ENCODE peak calls at places on chromosome 4, in five cellular contexts. U is choroid plexus epithelial cell, Y is left ventricle myocardium inferior, M is foreskin keratinocyte, T is activated B cell treated with CpG ODN at 0.5 μM for 24 hours. J is an unnamed sample.

GRCh38 chr4:52299120-52299519 is 248.0 kb downstream of the SPATA18 start:
- DNase-seq in U (no peak), Y (no peak), M (peak), T (no peak), J (no peak)

GRCh38 chr4:95000076-95000648 is 242.4 kb downstream of the BMPR1B start:
- DNase-seq in U (peak), Y (no peak), M (no peak), T (no peak), J (no peak)

GRCh38 chr4:110190249-110190648 is 8.2 kb downstream of the ELOVL6 start:
- DNase-seq in U (no peak), Y (no peak), M (no peak), T (no peak), J (no peak)

GRCh38 chr4:24470681-24471622 is 113.4 kb downstream of the DHX15 start:
- DNase-seq in U (peak), Y (peak), M (peak), T (peak), J (peak)

GRCh38 chr4:85028910-85029309 is 62.4 kb upstream of the WDFY3 start:
- DNase-seq in U (peak), Y (no peak), M (peak), T (no peak), J (no peak)

GRCh38 chr4:149166886-149167285 is 648.8 kb downstream of the IQCM start:
- DNase-seq in U (peak), Y (no peak), M (no peak), T (no peak), J (no peak)

GRCh38 chr4:687975-688694 is 816 bp downstream of the SLC49A3 start:
- DNase-seq in U (no peak), Y (no peak), M (no peak), T (no peak), J (no peak)

GRCh38 chr4:8708401-8709021 is 115.9 kb downstream of the CPZ start:
- DNase-seq in U (no peak), Y (peak), M (no peak), T (no peak), J (no peak)

GRCh38 chr4:87260477-87260876 is 40.1 kb upstream of the KLHL8 start:
- DNase-seq in U (no peak), Y (no peak), M (peak), T (no peak), J (no peak)

GRCh38 chr4:183688216-183688615 is 29.1 kb downstream of the TRAPPC11 start:
- DNase-seq in U (no peak), Y (no peak), M (no peak), T (no peak), J (no peak)

GRCh38 chr4:15042529-15043167 is 40.4 kb downstream of the CPEB2 start:
- DNase-seq in U (peak), Y (no peak), M (peak), T (no peak), J (no peak)

GRCh38 chr4:62548108-62548524 is 1348.0 kb downstream of the ADGRL3 start:
- DNase-seq in U (no peak), Y (peak), M (no peak), T (no peak), J (no peak)

GRCh38 chr4:72564184-72564583 is 4.8 kb downstream of the ADAMTS3 start:
- DNase-seq in U (peak), Y (no peak), M (peak), T (no peak), J (no peak)

GRCh38 chr4:98648602-98649001 is 9.8 kb downstream of the TSPAN5 start:
- DNase-seq in U (no peak), Y (no peak), M (no peak), T (no peak), J (no peak)

GRCh38 chr4:169658970-169659735 is 38.8 kb downstream of the CLCN3 start:
- DNase-seq in U (peak), Y (no peak), M (no peak), T (no peak), J (no peak)

GRCh38 chr4:5770051-5770450 is 59.0 kb downstream of the EVC start:
- DNase-seq in U (no peak), Y (no peak), M (no peak), T (no peak), J (peak)

GRCh38 chr4:9964884-9965283 is 56.4 kb downstream of the SLC2A9 start:
- DNase-seq in U (no peak), Y (no peak), M (no peak), T (no peak), J (no peak)

GRCh38 chr4:87003266-87003665 is 68.5 kb downstream of the AFF1 start:
- DNase-seq in U (no peak), Y (no peak), M (no peak), T (no peak), J (no peak)

GRCh38 chr4:62517721-62518120 is 1317.6 kb downstream of the ADGRL3 start:
- DNase-seq in U (peak), Y (no peak), M (peak), T (no peak), J (no peak)

GRCh38 chr4:37956941-37957340 is 3.3 kb upstream of the PTTG2 start:
- DNase-seq in U (no peak), Y (no peak), M (no peak), T (no peak), J (no peak)

GRCh38 chr4:171813195-171813955 is at the start of gene GALNTL6:
- DNase-seq in U (peak), Y (no peak), M (no peak), T (peak), J (peak)

GRCh38 chr4:110196206-110196870 is 2.1 kb downstream of the ELOVL6 start:
- DNase-seq in U (peak), Y (peak), M (no peak), T (peak), J (peak)

GRCh38 chr4:38034986-38035882 is 75.0 kb downstream of the PTTG2 start:
- DNase-seq in U (peak), Y (no peak), M (peak), T (no peak), J (no peak)

GRCh38 chr4:17535906-17536305 is 20.9 kb downstream of the CLRN2 start:
- DNase-seq in U (peak), Y (no peak), M (no peak), T (no peak), J (no peak)

GRCh38 chr4:124206779-124207605 is 505.5 kb downstream of the ANKRD50 start:
- DNase-seq in U (peak), Y (no peak), M (peak), T (no peak), J (no peak)

GRCh38 chr4:25696409-25696808 is 40.8 kb downstream of the SLC34A2 start:
- DNase-seq in U (no peak), Y (no peak), M (no peak), T (no peak), J (no peak)

GRCh38 chr4:168765726-168766125 is 244.3 kb downstream of the CBR4 start:
- DNase-seq in U (no peak), Y (peak), M (peak), T (no peak), J (no peak)

GRCh38 chr4:22385615-22386014 is 130.3 kb downstream of the ADGRA3 start:
- DNase-seq in U (peak), Y (no peak), M (peak), T (no peak), J (no peak)

GRCh38 chr4:53541577-53542206 is 49.6 kb downstream of the LNX1 start:
- DNase-seq in U (peak), Y (no peak), M (peak), T (no peak), J (no peak)

GRCh38 chr4:145732416-145732815 is 52.5 kb downstream of the C4orf51 start:
- DNase-seq in U (no peak), Y (no peak), M (no peak), T (no peak), J (no peak)

GRCh38 chr4:38162240-38162784 is 202.1 kb downstream of the PTTG2 start:
- DNase-seq in U (peak), Y (no peak), M (peak), T (no peak), J (no peak)

GRCh38 chr4:87118826-87119225 is 101.6 kb downstream of the KLHL8 start:
- DNase-seq in U (peak), Y (no peak), M (peak), T (no peak), J (no peak)

GRCh38 chr4:25937801-25938200 is 23.8 kb downstream of the SMIM20 start:
- DNase-seq in U (peak), Y (no peak), M (no peak), T (no peak), J (no peak)

GRCh38 chr4:172390341-172390740 is 577.1 kb downstream of the GALNTL6 start:
- DNase-seq in U (peak), Y (no peak), M (peak), T (no peak), J (no peak)

GRCh38 chr4:149486861-149487260 is 328.8 kb downstream of the IQCM start:
- DNase-seq in U (no peak), Y (no peak), M (no peak), T (no peak), J (no peak)

GRCh38 chr4:52554606-52555355 is 104.3 kb downstream of the USP46 start:
- DNase-seq in U (no peak), Y (no peak), M (no peak), T (no peak), J (no peak)

GRCh38 chr4:157978680-157979361 is 194.0 kb downstream of the GASK1B start:
- DNase-seq in U (peak), Y (peak), M (peak), T (no peak), J (peak)

DNA sequence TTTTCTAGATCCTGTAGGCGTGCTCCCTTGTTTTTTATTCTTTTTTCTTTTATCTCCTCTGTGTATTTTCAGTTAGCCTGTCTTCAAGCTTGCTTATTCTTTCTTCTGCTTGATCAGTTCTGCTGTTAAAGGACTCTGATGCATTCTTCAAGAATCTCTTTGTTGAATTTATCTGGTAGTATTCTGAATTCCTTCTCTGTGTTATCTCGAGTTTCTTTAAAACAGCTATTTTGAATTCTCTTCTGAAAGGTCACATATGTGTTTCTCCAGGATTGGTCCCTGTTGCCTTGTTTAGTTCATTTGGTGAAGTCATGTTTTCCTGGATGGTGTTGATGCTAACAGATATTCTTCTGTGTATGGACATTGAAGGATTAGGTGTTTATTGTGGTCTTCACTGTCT is 15.3 kb downstream of the RAB33B start:
- DNase-seq in U (peak), Y (no peak), M (no peak), T (no peak), J (no peak)
- TF ChIP-seq CTCF in U (no peak), Y (no peak), M (no peak), T (no peak), J (no peak)

GRCh38 chr4:2942532-2943363 is 20.5 kb downstream of the NOP14 start:
- DNase-seq in U (no peak), Y (no peak), M (no peak), T (no peak), J (no peak)
- TF ChIP-seq CTCF in U (no peak), Y (no peak), M (no peak), T (no peak), J (no peak)

GRCh38 chr4:13659341-13660070 is 32.0 kb upstream of the BOD1L1 start:
- DNase-seq in U (no peak), Y (no peak), M (no peak), T (no peak), J (no peak)

GRCh38 chr4:13657016-13657415 is 29.5 kb upstream of the BOD1L1 start:
- DNase-seq in U (no peak), Y (no peak), M (no peak), T (no peak), J (no peak)

GRCh38 chr4:13654158-13654797 is 26.8 kb upstream of the BOD1L1 start:
- DNase-seq in U (peak), Y (peak), M (peak), T (peak), J (peak)

GRCh38 chr4:13653356-13653755 is 25.8 kb upstream of the BOD1L1 start:
- DNase-seq in U (no peak), Y (no peak), M (no peak), T (no peak), J (no peak)

GRCh38 chr4:13656569-13656988 is 29.1 kb upstream of the BOD1L1 start:
- DNase-seq in U (peak), Y (peak), M (peak), T (peak), J (peak)
- TF ChIP-seq CTCF in U (peak), Y (peak), M (peak), T (peak), J (peak)

DNA sequence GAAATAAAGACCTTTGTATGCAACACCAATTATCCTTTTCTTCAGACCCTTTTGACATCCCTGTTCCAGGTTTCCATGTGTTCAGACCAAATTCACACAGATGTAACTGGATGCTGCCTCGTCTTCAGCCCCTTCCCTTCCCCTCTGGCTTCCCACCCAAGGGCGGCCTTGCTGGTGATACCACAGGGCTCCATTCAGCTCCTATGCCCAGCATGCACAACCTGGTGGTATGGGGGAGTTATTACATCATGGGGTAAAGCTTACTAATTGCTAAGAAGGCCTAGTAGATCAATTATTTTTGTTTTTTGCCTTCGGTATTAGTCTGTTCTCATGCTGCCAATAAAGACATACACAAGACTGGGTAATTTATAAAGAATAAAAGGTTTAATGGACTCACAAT is 317.0 kb upstream of the CXXC4 start:
- DNase-seq in U (no peak), Y (no peak), M (no peak), T (no peak), J (no peak)
- TF ChIP-seq CTCF in U (no peak), Y (no peak), M (peak), T (no peak), J (no peak)

GRCh38 chr4:163663454-163664225 is 169.2 kb downstream of the TMA16 start:
- DNase-seq in U (no peak), Y (no peak), M (no peak), T (no peak), J (no peak)

GRCh38 chr4:163662761-163663160 is 168.3 kb downstream of the TMA16 start:
- DNase-seq in U (peak), Y (no peak), M (no peak), T (no peak), J (no peak)

GRCh38 chr4:163666335-163666888 is 171.9 kb downstream of the TMA16 start:
- DNase-seq in U (no peak), Y (no peak), M (no peak), T (no peak), J (no peak)

GRCh38 chr4:163665521-163666334 is 171.2 kb downstream of the TMA16 start:
- DNase-seq in U (peak), Y (no peak), M (no peak), T (no peak), J (no peak)
- TF ChIP-seq CTCF in U (no peak), Y (no peak), M (no peak), T (no peak), J (no peak)

DNA sequence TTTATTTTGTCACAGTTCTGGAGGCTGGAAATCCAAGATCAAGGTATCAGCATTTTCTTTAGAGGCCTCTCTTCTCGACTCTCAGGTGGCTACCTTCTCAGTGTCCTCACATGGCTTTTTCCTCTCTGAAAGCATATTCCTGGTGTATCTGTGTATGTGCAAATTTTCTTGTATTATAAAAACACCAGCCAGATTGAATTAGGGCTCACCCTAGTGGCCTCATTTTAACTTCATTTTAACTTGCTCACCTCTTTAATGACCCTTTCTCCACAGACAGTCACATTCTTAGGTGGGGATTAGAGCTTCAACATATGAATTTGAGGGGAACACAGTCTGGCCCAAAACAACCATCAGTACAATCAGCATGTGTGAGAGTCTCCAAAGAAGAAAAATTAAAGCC is 542.4 kb upstream of the FAM241A start:
- DNase-seq in U (peak), Y (no peak), M (peak), T (no peak), J (no peak)
- TF ChIP-seq CTCF in U (peak), Y (no peak), M (peak), T (no peak), J (no peak)

GRCh38 chr4:56618734-56619133 is 62.4 kb downstream of the HOPX start:
- DNase-seq in U (no peak), Y (no peak), M (no peak), T (no peak), J (no peak)

GRCh38 chr4:56619816-56620215 is 61.3 kb downstream of the HOPX start:
- DNase-seq in U (no peak), Y (no peak), M (no peak), T (no peak), J (no peak)

GRCh38 chr4:56613101-56613862 is 67.8 kb downstream of the HOPX start:
- DNase-seq in U (peak), Y (no peak), M (peak), T (no peak), J (no peak)

GRCh38 chr4:56622176-56622575 is 58.9 kb downstream of the HOPX start:
- DNase-seq in U (no peak), Y (no peak), M (peak), T (no peak), J (no peak)

GRCh38 chr4:56619160-56619559 is 61.9 kb downstream of the HOPX start:
- DNase-seq in U (peak), Y (no peak), M (peak), T (no peak), J (no peak)
- TF ChIP-seq CTCF in U (peak), Y (no peak), M (peak), T (no peak), J (no peak)

GRCh38 chr4:113131621-113132020 is 82.2 kb downstream of the ANK2 start:
- DNase-seq in U (no peak), Y (no peak), M (no peak), T (no peak), J (no peak)
- TF ChIP-seq CTCF in U (no peak), Y (no peak), M (no peak), T (no peak), J (no peak)

GRCh38 chr4:76802546-76803021 is 95.4 kb downstream of the SOWAHB start:
- DNase-seq in U (peak), Y (no peak), M (no peak), T (no peak), J (no peak)
- TF ChIP-seq CTCF in U (no peak), Y (no peak), M (no peak), T (no peak), J (no peak)

J was measured in mesothelial cell of epicardium.